ENCODE peak calls at places on chromosomes 2 and 18, in five cellular contexts. J is transverse colon, P is stomach, Z is SK-N-SH, D is K562. H is an unnamed sample.

GRCh38 chr2:234677758-234678538 is 181.1 kb upstream of the ARL4C start:
- DNase-seq in Z (no peak), P (no peak), J (no peak), D (no peak), H (peak; percentile 54)

GRCh38 chr2:54560146-54560881 is 104.2 kb downstream of the SPTBN1 start:
- DNase-seq in J (peak; percentile 69), Z (peak; percentile 57), D (peak; percentile 54), P (no peak), H (no peak)

GRCh38 chr2:149885946-149886345 is 298.4 kb upstream of the MMADHC start:
- DNase-seq in J (no peak), P (no peak), Z (no peak), D (no peak), H (no peak)

GRCh38 chr18:23321996-23322395 is 131.1 kb upstream of the RIOK3 start:
- DNase-seq in P (no peak), Z (no peak), D (no peak), J (no peak), H (no peak)

GRCh38 chr2:33492735-33493134 is 16.3 kb downstream of the RASGRP3 start:
- DNase-seq in Z (no peak), P (no peak), D (no peak), J (no peak), H (no peak)

GRCh38 chr2:151922845-151923666 is 94.8 kb upstream of the ARL5A start:
- DNase-seq in P (peak; percentile 64), Z (no peak), D (peak; percentile 34), J (peak; percentile 39), H (no peak)

GRCh38 chr2:1605102-1605501 is 139.2 kb downstream of the PXDN start:
- DNase-seq in J (no peak), D (no peak), P (no peak), Z (peak; percentile 80), H (no peak)

GRCh38 chr2:15883684-15884083 is 56.7 kb upstream of the MYCN start:
- DNase-seq in J (no peak), Z (no peak), D (no peak), P (no peak), H (no peak)

GRCh38 chr2:96412307-96413066 is 76.9 kb downstream of the NCAPH start:
- DNase-seq in Z (no peak), P (no peak), J (no peak), D (no peak), H (no peak)

GRCh38 chr18:76483780-76484179 is 11.3 kb downstream of the ZNF516 start:
- DNase-seq in J (peak; percentile 47), Z (no peak), D (no peak), P (no peak), H (no peak)

GRCh38 chr2:12534646-12535263 is 182.0 kb upstream of the TRIB2 start:
- DNase-seq in J (no peak), D (no peak), P (no peak), Z (no peak), H (no peak)

GRCh38 chr2:224837066-224837465 is 120.9 kb upstream of the CCDC195 start:
- DNase-seq in P (no peak), Z (no peak), J (no peak), D (no peak), H (no peak)

GRCh38 chr2:176872406-176872805 is 340.2 kb upstream of the HNRNPA3 start:
- DNase-seq in P (no peak), J (no peak), D (no peak), Z (no peak), H (no peak)

GRCh38 chr18:21129586-21130216 is 18.1 kb upstream of the ROCK1 start:
- DNase-seq in P (no peak), Z (no peak), D (no peak), J (no peak), H (no peak)

GRCh38 chr2:33021542-33022259 is 74.9 kb downstream of the LTBP1 start:
- DNase-seq in D (peak; percentile 42), Z (no peak), J (no peak), P (no peak), H (no peak)

GRCh38 chr2:84904717-84905174 is 710 bp upstream of the TMSB10 start:
- DNase-seq in Z (peak; percentile 56), J (peak; percentile 90), D (peak; percentile 80), P (peak; percentile 83), H (peak; percentile 92)

GRCh38 chr18:24019641-24020331 is 5.2 kb downstream of the TTC39C start:
- DNase-seq in J (no peak), D (no peak), P (no peak), Z (no peak), H (no peak)

GRCh38 chr18:21599585-21600525 is 649 bp downstream of the ESCO1 start:
- DNase-seq in P (peak; percentile 78), J (peak; percentile 73), D (peak; percentile 40), Z (peak; percentile 82), H (no peak)

GRCh38 chr18:21605218-21605617 is 4.7 kb upstream of the ESCO1 start:
- DNase-seq in J (no peak), Z (no peak), D (no peak), P (no peak), H (no peak)

GRCh38 chr2:112137516-112138142 is 556 bp upstream of the FBLN7 start:
- DNase-seq in D (no peak), Z (no peak), J (no peak), P (no peak), H (no peak)

GRCh38 chr18:13455960-13456471 is 237.5 kb downstream of the LDLRAD4 start:
- DNase-seq in P (no peak), J (no peak), D (no peak), Z (no peak), H (no peak)

GRCh38 chr18:48529796-48530195 is 9.0 kb upstream of the CTIF start:
- DNase-seq in D (no peak), J (no peak), P (no peak), Z (no peak), H (no peak)

GRCh38 chr2:235087812-235088607 is 136.2 kb downstream of the SH3BP4 start:
- DNase-seq in J (peak; percentile 19), D (no peak), Z (peak; percentile 39), P (peak; percentile 37), H (no peak)

GRCh38 chr2:9392895-9393757 is 30.2 kb downstream of the ITGB1BP1 start:
- DNase-seq in J (no peak), D (no peak), P (no peak), Z (no peak), H (no peak)

GRCh38 chr2:176461098-176461497 is 191.9 kb downstream of the MTX2 start:
- DNase-seq in D (no peak), Z (no peak), J (no peak), P (no peak), H (no peak)

GRCh38 chr2:140863713-140864112 is 1267.1 kb downstream of the LRP1B start:
- DNase-seq in J (no peak), Z (peak; percentile 29), D (peak; percentile 32), P (no peak), H (no peak)

GRCh38 chr2:240575101-240575965 is 7.0 kb downstream of the RNPEPL1 start:
- DNase-seq in P (no peak), J (no peak), Z (no peak), D (no peak), H (no peak)

GRCh38 chr2:240573516-240574385 is 5.5 kb downstream of the RNPEPL1 start:
- DNase-seq in J (no peak), Z (peak; percentile 22), P (no peak), D (no peak), H (no peak)

GRCh38 chr2:240576036-240576435 is 7.8 kb downstream of the RNPEPL1 start:
- DNase-seq in J (no peak), Z (no peak), P (no peak), D (no peak), H (no peak)

GRCh38 chr2:240573071-240573515 is 4.8 kb downstream of the RNPEPL1 start:
- DNase-seq in D (no peak), Z (no peak), P (no peak), J (no peak), H (peak; percentile 56)

GRCh38 chr2:240574386-240575100 is 6.3 kb downstream of the RNPEPL1 start:
- DNase-seq in P (no peak), J (no peak), D (no peak), Z (peak; percentile 19), H (no peak)
- TF ChIP-seq POLR2AphosphoS5 in P (no peak), J (no peak), D (no peak), Z (no peak), H (no peak)

GRCh38 chr2:172063446-172063845 is 21.9 kb upstream of the DLX1 start:
- DNase-seq in D (no peak), P (no peak), Z (no peak), J (no peak), H (no peak)
- H3K4me3 ChIP-seq in D (no peak overlapping the region), P (no peak overlapping the region), Z (no peak overlapping the region), J (no peak overlapping the region), H (no peak overlapping the region)

DNA sequence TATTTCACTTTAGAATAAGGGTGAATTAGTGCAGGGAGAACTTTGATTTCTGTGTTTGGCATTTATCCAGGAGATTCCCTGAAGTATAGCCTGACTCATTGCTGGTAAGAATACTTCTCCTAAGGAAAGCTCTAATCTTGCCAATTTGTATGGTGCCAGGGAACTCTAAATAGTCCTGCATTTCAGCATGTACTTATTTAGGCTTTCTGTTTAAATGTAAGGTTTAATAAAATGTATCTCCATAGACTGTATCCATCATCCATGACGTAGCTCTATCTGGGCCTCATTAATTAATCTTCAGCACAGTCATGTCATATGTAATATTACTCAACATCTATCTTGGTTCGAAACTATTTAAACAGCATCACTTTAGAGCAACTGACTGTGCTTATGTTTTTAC is 127.8 kb downstream of the DOK6 start:
- DNase-seq in J (no peak), D (no peak), Z (no peak), P (no peak), H (no peak)
- H3K36me3 ChIP-seq in J (no peaks in the 10 kb centered on the region), D (no peaks in the 10 kb centered on the region), Z (no peaks in the 10 kb centered on the region), P (no peaks in the 10 kb centered on the region), H (no peaks in the 10 kb centered on the region)

GRCh38 chr2:123894167-123894566 is 130.9 kb upstream of the CNTNAP5 start:
- DNase-seq in P (no peak), J (no peak), D (no peak), Z (no peak), H (no peak)
- TF ChIP-seq POLR2AphosphoS5 in P (no peak), J (no peak), D (no peak), Z (no peak), H (no peak)

H was measured in suprapubic skin.